ENCODE peak calls at places on chromosomes 13 and 19, in four cellular contexts. One of them, this sample, is unnamed.

GRCh38 chr19:1962674-1963073 is 21.7 kb downstream of the CSNK1G2 start:
- DNase-seq in heart left ventricle: no peak
- DNase-seq in activated CD8-positive, alpha-beta T cell treated with anti-CD3 and anti-CD28 coated beads for 36 hours: no peak
- DNase-seq in mucosa of descending colon: no peak
- DNase-seq in this sample: no peak

GRCh38 chr13:26037302-26037701 is 14.5 kb downstream of the SHISA2 start:
- DNase-seq in heart left ventricle: no peak
- DNase-seq in activated CD8-positive, alpha-beta T cell treated with anti-CD3 and anti-CD28 coated beads for 36 hours: peak
- DNase-seq in mucosa of descending colon: no peak
- DNase-seq in this sample: no peak

GRCh38 chr19:13008926-13009787 is 13.9 kb downstream of the NFIX start:
- DNase-seq in heart left ventricle: no peak
- DNase-seq in activated CD8-positive, alpha-beta T cell treated with anti-CD3 and anti-CD28 coated beads for 36 hours: no peak
- DNase-seq in mucosa of descending colon: no peak
- DNase-seq in this sample: no peak

GRCh38 chr19:543912-544608 is at the start of gene GZMM:
- DNase-seq in heart left ventricle: no peak
- DNase-seq in activated CD8-positive, alpha-beta T cell treated with anti-CD3 and anti-CD28 coated beads for 36 hours: peak
- DNase-seq in mucosa of descending colon: peak
- DNase-seq in this sample: no peak

GRCh38 chr19:20471441-20471840 is 94.1 kb downstream of the ZNF737 start:
- DNase-seq in heart left ventricle: no peak
- DNase-seq in activated CD8-positive, alpha-beta T cell treated with anti-CD3 and anti-CD28 coated beads for 36 hours: no peak
- DNase-seq in mucosa of descending colon: no peak
- DNase-seq in this sample: no peak

GRCh38 chr13:106533101-106533939 is 2.1 kb downstream of the EFNB2 start:
- DNase-seq in heart left ventricle: peak
- DNase-seq in activated CD8-positive, alpha-beta T cell treated with anti-CD3 and anti-CD28 coated beads for 36 hours: peak
- DNase-seq in mucosa of descending colon: peak
- DNase-seq in this sample: peak

GRCh38 chr19:32405431-32406160 is at the start of gene DPY19L3:
- DNase-seq in heart left ventricle: peak
- DNase-seq in activated CD8-positive, alpha-beta T cell treated with anti-CD3 and anti-CD28 coated beads for 36 hours: peak
- DNase-seq in mucosa of descending colon: peak
- DNase-seq in this sample: peak

GRCh38 chr13:48567521-48568331 is 34.8 kb upstream of the RCBTB2 start:
- DNase-seq in heart left ventricle: peak
- DNase-seq in activated CD8-positive, alpha-beta T cell treated with anti-CD3 and anti-CD28 coated beads for 36 hours: no peak
- DNase-seq in mucosa of descending colon: no peak
- DNase-seq in this sample: no peak

GRCh38 chr19:39197808-39198207 is 1.0 kb downstream of the NCCRP1 start:
- DNase-seq in heart left ventricle: no peak
- DNase-seq in activated CD8-positive, alpha-beta T cell treated with anti-CD3 and anti-CD28 coated beads for 36 hours: peak
- DNase-seq in mucosa of descending colon: no peak
- DNase-seq in this sample: no peak

GRCh38 chr13:87368639-87369038 is 302.5 kb upstream of the SLITRK5 start:
- DNase-seq in heart left ventricle: no peak
- DNase-seq in activated CD8-positive, alpha-beta T cell treated with anti-CD3 and anti-CD28 coated beads for 36 hours: no peak
- DNase-seq in mucosa of descending colon: no peak
- DNase-seq in this sample: no peak

GRCh38 chr13:37540228-37540627 is 58.3 kb downstream of the POSTN start:
- DNase-seq in heart left ventricle: no peak
- DNase-seq in activated CD8-positive, alpha-beta T cell treated with anti-CD3 and anti-CD28 coated beads for 36 hours: no peak
- DNase-seq in mucosa of descending colon: no peak
- DNase-seq in this sample: no peak

GRCh38 chr19:49301866-49302252 is 23.1 kb downstream of the SLC6A16 start:
- DNase-seq in heart left ventricle: no peak
- DNase-seq in activated CD8-positive, alpha-beta T cell treated with anti-CD3 and anti-CD28 coated beads for 36 hours: no peak
- DNase-seq in mucosa of descending colon: no peak
- DNase-seq in this sample: no peak

GRCh38 chr13:21850013-21851006 is 179.4 kb downstream of the FGF9 start:
- DNase-seq in heart left ventricle: no peak
- DNase-seq in activated CD8-positive, alpha-beta T cell treated with anti-CD3 and anti-CD28 coated beads for 36 hours: no peak
- DNase-seq in mucosa of descending colon: no peak
- DNase-seq in this sample: no peak

GRCh38 chr13:98959299-98959698 is 18.6 kb downstream of the DOCK9 start:
- DNase-seq in heart left ventricle: no peak
- DNase-seq in activated CD8-positive, alpha-beta T cell treated with anti-CD3 and anti-CD28 coated beads for 36 hours: no peak
- DNase-seq in mucosa of descending colon: no peak
- DNase-seq in this sample: no peak

GRCh38 chr13:33229446-33230177 is 55.9 kb downstream of the STARD13 start:
- DNase-seq in heart left ventricle: peak
- DNase-seq in activated CD8-positive, alpha-beta T cell treated with anti-CD3 and anti-CD28 coated beads for 36 hours: no peak
- DNase-seq in mucosa of descending colon: no peak
- DNase-seq in this sample: no peak

GRCh38 chr13:78603240-78603947 is at the start of gene POU4F1:
- DNase-seq in heart left ventricle: no peak
- DNase-seq in activated CD8-positive, alpha-beta T cell treated with anti-CD3 and anti-CD28 coated beads for 36 hours: peak
- DNase-seq in mucosa of descending colon: peak
- DNase-seq in this sample: no peak

GRCh38 chr19:33054623-33055022 is 10.1 kb downstream of the RHPN2 start:
- DNase-seq in heart left ventricle: no peak
- DNase-seq in activated CD8-positive, alpha-beta T cell treated with anti-CD3 and anti-CD28 coated beads for 36 hours: no peak
- DNase-seq in mucosa of descending colon: peak
- DNase-seq in this sample: no peak

GRCh38 chr13:30985637-30986205 is 53.3 kb downstream of the TEX26 start:
- DNase-seq in heart left ventricle: no peak
- DNase-seq in activated CD8-positive, alpha-beta T cell treated with anti-CD3 and anti-CD28 coated beads for 36 hours: no peak
- DNase-seq in mucosa of descending colon: no peak
- DNase-seq in this sample: no peak

GRCh38 chr13:32587014-32587773 is 942 bp downstream of the PDS5B start:
- DNase-seq in heart left ventricle: peak
- DNase-seq in activated CD8-positive, alpha-beta T cell treated with anti-CD3 and anti-CD28 coated beads for 36 hours: peak
- DNase-seq in mucosa of descending colon: peak
- DNase-seq in this sample: peak

GRCh38 chr19:4066682-4067395 is at the start of gene ZBTB7A:
- DNase-seq in heart left ventricle: peak
- DNase-seq in activated CD8-positive, alpha-beta T cell treated with anti-CD3 and anti-CD28 coated beads for 36 hours: peak
- DNase-seq in mucosa of descending colon: peak
- DNase-seq in this sample: peak

DNA sequence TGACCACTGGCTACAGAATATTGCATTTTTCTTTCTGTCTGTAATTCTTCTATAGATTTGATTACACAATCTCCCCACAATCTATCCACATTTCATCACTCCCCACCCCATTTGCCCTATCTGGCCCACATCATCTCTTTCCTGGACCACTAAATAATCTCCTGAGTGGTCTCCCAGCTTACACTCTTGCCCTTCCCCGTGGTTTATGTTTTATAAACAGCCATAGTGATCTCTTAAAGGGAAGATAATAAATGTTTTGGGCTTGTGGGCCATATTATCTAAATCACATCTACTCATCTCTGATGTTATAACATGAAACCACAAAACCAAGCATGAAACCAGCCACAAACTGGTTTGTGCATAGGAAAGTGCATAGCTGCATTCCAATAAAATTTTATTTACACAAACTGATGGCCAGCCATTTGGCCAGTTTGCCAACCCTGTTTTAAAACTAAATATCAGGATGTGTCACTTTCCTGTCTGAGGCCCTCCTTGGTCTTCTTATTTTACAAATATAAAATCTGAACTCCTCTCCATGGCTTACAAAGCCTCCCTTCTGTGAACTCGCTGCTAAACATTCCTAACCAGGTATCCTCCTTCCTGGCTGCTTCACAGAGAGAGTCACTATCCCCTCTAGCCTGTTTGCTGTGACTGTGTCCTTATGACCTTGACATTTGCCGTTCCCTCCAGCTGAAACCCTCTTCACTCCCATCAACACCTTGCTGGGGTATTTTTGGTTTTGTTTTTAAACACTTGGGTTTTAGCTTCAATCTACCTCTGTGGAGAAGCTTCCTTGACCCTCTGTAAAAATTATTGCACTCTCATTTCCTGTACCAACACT is 500.9 kb downstream of the GPC6 start:
- DNase-seq in heart left ventricle: no peak
- DNase-seq in activated CD8-positive, alpha-beta T cell treated with anti-CD3 and anti-CD28 coated beads for 36 hours: no peak
- DNase-seq in mucosa of descending colon: no peak
- DNase-seq in this sample: no peak
- TF ChIP-seq CTCF in heart left ventricle: no peak
- TF ChIP-seq CTCF in activated CD8-positive, alpha-beta T cell treated with anti-CD3 and anti-CD28 coated beads for 36 hours: no peak
- TF ChIP-seq CTCF in mucosa of descending colon: no peak
- TF ChIP-seq CTCF in this sample: no peak

DNA sequence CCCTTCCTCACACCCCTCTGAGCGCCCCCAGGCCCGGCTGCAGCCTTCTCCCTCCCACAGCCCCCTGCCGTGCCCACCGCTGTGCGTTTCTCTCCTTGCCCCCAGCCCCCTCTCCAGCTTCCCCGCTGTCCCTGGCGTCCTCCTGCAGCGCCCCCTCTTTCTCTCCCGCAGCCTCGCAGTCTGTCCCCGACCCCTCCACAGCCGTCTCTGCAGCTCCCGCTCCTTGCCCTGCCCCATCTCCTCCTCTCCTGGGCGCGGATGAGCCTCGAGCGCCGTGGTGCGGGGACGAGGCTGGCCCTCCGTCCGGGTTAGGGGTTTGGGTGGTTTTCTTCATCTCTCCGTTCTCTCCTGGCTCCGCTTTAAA is 1.1 kb downstream of the KMT5C start:
- DNase-seq in heart left ventricle: no peak
- DNase-seq in activated CD8-positive, alpha-beta T cell treated with anti-CD3 and anti-CD28 coated beads for 36 hours: peak
- DNase-seq in mucosa of descending colon: peak
- DNase-seq in this sample: no peak
- TF ChIP-seq CTCF in heart left ventricle: no peak
- TF ChIP-seq CTCF in activated CD8-positive, alpha-beta T cell treated with anti-CD3 and anti-CD28 coated beads for 36 hours: peak
- TF ChIP-seq CTCF in mucosa of descending colon: no peak
- TF ChIP-seq CTCF in this sample: no peak

GRCh38 chr19:6412111-6412999 is 12.3 kb downstream of the KHSRP start:
- DNase-seq in heart left ventricle: no peak
- DNase-seq in activated CD8-positive, alpha-beta T cell treated with anti-CD3 and anti-CD28 coated beads for 36 hours: peak
- DNase-seq in mucosa of descending colon: peak
- DNase-seq in this sample: no peak
- TF ChIP-seq CTCF in heart left ventricle: peak
- TF ChIP-seq CTCF in activated CD8-positive, alpha-beta T cell treated with anti-CD3 and anti-CD28 coated beads for 36 hours: peak
- TF ChIP-seq CTCF in mucosa of descending colon: peak
- TF ChIP-seq CTCF in this sample: no peak

GRCh38 chr13:61685683-61686013 is 270.0 kb upstream of the PCDH20 start:
- DNase-seq in heart left ventricle: no peak
- DNase-seq in activated CD8-positive, alpha-beta T cell treated with anti-CD3 and anti-CD28 coated beads for 36 hours: no peak
- DNase-seq in mucosa of descending colon: no peak
- DNase-seq in this sample: no peak
- TF ChIP-seq CTCF in heart left ventricle: no peak
- TF ChIP-seq CTCF in activated CD8-positive, alpha-beta T cell treated with anti-CD3 and anti-CD28 coated beads for 36 hours: no peak
- TF ChIP-seq CTCF in mucosa of descending colon: no peak
- TF ChIP-seq CTCF in this sample: no peak

GRCh38 chr19:44758596-44758995 is 10.1 kb downstream of the BCL3 start:
- DNase-seq in heart left ventricle: no peak
- DNase-seq in activated CD8-positive, alpha-beta T cell treated with anti-CD3 and anti-CD28 coated beads for 36 hours: no peak
- DNase-seq in mucosa of descending colon: peak
- DNase-seq in this sample: no peak

GRCh38 chr19:44759083-44759804 is 10.7 kb downstream of the BCL3 start:
- DNase-seq in heart left ventricle: no peak
- DNase-seq in activated CD8-positive, alpha-beta T cell treated with anti-CD3 and anti-CD28 coated beads for 36 hours: no peak
- DNase-seq in mucosa of descending colon: no peak
- DNase-seq in this sample: no peak

GRCh38 chr19:44756089-44756562 is 7.6 kb downstream of the BCL3 start:
- DNase-seq in heart left ventricle: no peak
- DNase-seq in activated CD8-positive, alpha-beta T cell treated with anti-CD3 and anti-CD28 coated beads for 36 hours: no peak
- DNase-seq in mucosa of descending colon: peak
- DNase-seq in this sample: no peak

GRCh38 chr19:44757057-44757734 is 8.7 kb downstream of the BCL3 start:
- DNase-seq in heart left ventricle: peak
- DNase-seq in activated CD8-positive, alpha-beta T cell treated with anti-CD3 and anti-CD28 coated beads for 36 hours: no peak
- DNase-seq in mucosa of descending colon: peak
- DNase-seq in this sample: no peak

GRCh38 chr19:44757735-44758505 is 9.4 kb downstream of the BCL3 start:
- DNase-seq in heart left ventricle: peak
- DNase-seq in activated CD8-positive, alpha-beta T cell treated with anti-CD3 and anti-CD28 coated beads for 36 hours: no peak
- DNase-seq in mucosa of descending colon: peak
- DNase-seq in this sample: no peak
- TF ChIP-seq CTCF in heart left ventricle: peak
- TF ChIP-seq CTCF in activated CD8-positive, alpha-beta T cell treated with anti-CD3 and anti-CD28 coated beads for 36 hours: no peak
- TF ChIP-seq CTCF in mucosa of descending colon: no peak
- TF ChIP-seq CTCF in this sample: no peak

GRCh38 chr19:56301152-56301551 is 13.5 kb downstream of the ZSCAN5A start:
- DNase-seq in heart left ventricle: no peak
- DNase-seq in activated CD8-positive, alpha-beta T cell treated with anti-CD3 and anti-CD28 coated beads for 36 hours: peak
- DNase-seq in mucosa of descending colon: no peak
- DNase-seq in this sample: no peak
- TF ChIP-seq CTCF in heart left ventricle: no peak
- TF ChIP-seq CTCF in activated CD8-positive, alpha-beta T cell treated with anti-CD3 and anti-CD28 coated beads for 36 hours: peak
- TF ChIP-seq CTCF in mucosa of descending colon: no peak
- TF ChIP-seq CTCF in this sample: no peak

GRCh38 chr13:23467048-23467931 is 33.8 kb upstream of the SACS start:
- DNase-seq in heart left ventricle: peak
- DNase-seq in activated CD8-positive, alpha-beta T cell treated with anti-CD3 and anti-CD28 coated beads for 36 hours: no peak
- DNase-seq in mucosa of descending colon: no peak
- DNase-seq in this sample: no peak
- TF ChIP-seq CTCF in heart left ventricle: no peak
- TF ChIP-seq CTCF in activated CD8-positive, alpha-beta T cell treated with anti-CD3 and anti-CD28 coated beads for 36 hours: peak
- TF ChIP-seq CTCF in mucosa of descending colon: no peak
- TF ChIP-seq CTCF in this sample: no peak

GRCh38 chr19:40702337-40703012 is 12.0 kb upstream of the NUMBL start:
- DNase-seq in heart left ventricle: peak
- DNase-seq in activated CD8-positive, alpha-beta T cell treated with anti-CD3 and anti-CD28 coated beads for 36 hours: no peak
- DNase-seq in mucosa of descending colon: peak
- DNase-seq in this sample: no peak
- TF ChIP-seq CTCF in heart left ventricle: peak
- TF ChIP-seq CTCF in activated CD8-positive, alpha-beta T cell treated with anti-CD3 and anti-CD28 coated beads for 36 hours: no peak
- TF ChIP-seq CTCF in mucosa of descending colon: no peak
- TF ChIP-seq CTCF in this sample: no peak

GRCh38 chr13:84655677-84656076 is 773.4 kb upstream of the SLITRK1 start:
- DNase-seq in heart left ventricle: no peak
- DNase-seq in activated CD8-positive, alpha-beta T cell treated with anti-CD3 and anti-CD28 coated beads for 36 hours: no peak
- DNase-seq in mucosa of descending colon: no peak
- DNase-seq in this sample: no peak

GRCh38 chr13:84654654-84655244 is 772.5 kb upstream of the SLITRK1 start:
- DNase-seq in heart left ventricle: no peak
- DNase-seq in activated CD8-positive, alpha-beta T cell treated with anti-CD3 and anti-CD28 coated beads for 36 hours: no peak
- DNase-seq in mucosa of descending colon: no peak
- DNase-seq in this sample: no peak

GRCh38 chr13:84651288-84651687 is 769.0 kb upstream of the SLITRK1 start:
- DNase-seq in heart left ventricle: peak
- DNase-seq in activated CD8-positive, alpha-beta T cell treated with anti-CD3 and anti-CD28 coated beads for 36 hours: no peak
- DNase-seq in mucosa of descending colon: no peak
- DNase-seq in this sample: no peak

GRCh38 chr13:84649853-84650252 is 767.6 kb upstream of the SLITRK1 start:
- DNase-seq in heart left ventricle: no peak
- DNase-seq in activated CD8-positive, alpha-beta T cell treated with anti-CD3 and anti-CD28 coated beads for 36 hours: no peak
- DNase-seq in mucosa of descending colon: no peak
- DNase-seq in this sample: no peak

DNA sequence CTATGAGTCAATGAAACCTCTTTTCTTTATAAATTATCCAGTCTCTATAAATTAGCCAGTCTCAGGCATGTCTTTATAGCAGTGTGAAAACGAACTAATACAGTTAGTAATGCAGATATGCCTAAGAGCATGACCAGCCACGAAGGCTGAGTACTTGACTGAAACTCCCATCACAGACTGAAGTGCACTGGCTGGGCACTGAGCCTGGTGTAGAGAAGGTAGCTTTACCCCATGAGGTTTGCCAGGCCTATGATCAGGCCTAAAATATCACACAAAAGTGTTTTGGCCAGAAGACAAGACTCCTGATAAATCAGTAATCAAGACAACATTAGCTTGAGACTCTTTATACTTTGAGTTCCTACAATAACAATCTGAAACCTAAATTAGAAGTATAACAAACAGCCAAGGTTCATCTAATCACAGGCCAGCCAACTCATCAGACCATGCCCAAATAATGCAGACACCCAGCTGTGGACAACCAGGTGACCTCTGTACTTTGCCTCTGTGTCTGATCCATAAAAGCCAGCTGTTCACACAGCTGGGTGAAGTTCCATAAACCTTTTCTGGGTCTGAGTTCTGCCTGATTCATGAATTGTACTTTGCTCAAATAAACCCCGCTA is 771.8 kb upstream of the SLITRK1 start:
- DNase-seq in heart left ventricle: peak
- DNase-seq in activated CD8-positive, alpha-beta T cell treated with anti-CD3 and anti-CD28 coated beads for 36 hours: no peak
- DNase-seq in mucosa of descending colon: no peak
- DNase-seq in this sample: no peak
- TF ChIP-seq CTCF in heart left ventricle: no peak
- TF ChIP-seq CTCF in activated CD8-positive, alpha-beta T cell treated with anti-CD3 and anti-CD28 coated beads for 36 hours: no peak
- TF ChIP-seq CTCF in mucosa of descending colon: no peak
- TF ChIP-seq CTCF in this sample: no peak